ENCODE peak calls at places on chromosome 5, in ten cellular contexts. One of them, this sample, is unnamed.

GRCh38 chr5:39169081-39169480 is 50.3 kb downstream of the FYB1 start:
- DNase-seq in GM13977: no peak
- DNase-seq in smooth muscle cell of the brain vasculature: no peak
- DNase-seq in fibroblast of gingiva: peak
- DNase-seq in uterus: no peak
- DNase-seq in GM12891: no peak
- DNase-seq in fibroblast of pulmonary artery: peak
- DNase-seq in heart left ventricle: no peak
- DNase-seq in GM12865: no peak
- DNase-seq in iris pigment epithelial cell: peak
- DNase-seq in this sample: no peak

GRCh38 chr5:127941646-127942045 is 141.9 kb upstream of the SLC12A2 start:
- DNase-seq in GM13977: no peak
- DNase-seq in smooth muscle cell of the brain vasculature: no peak
- DNase-seq in fibroblast of gingiva: peak
- DNase-seq in uterus: no peak
- DNase-seq in GM12891: no peak
- DNase-seq in fibroblast of pulmonary artery: no peak
- DNase-seq in heart left ventricle: no peak
- DNase-seq in GM12865: no peak
- DNase-seq in iris pigment epithelial cell: peak
- DNase-seq in this sample: no peak

GRCh38 chr5:148125641-148126040 is 42.7 kb upstream of the SPINK14 start:
- DNase-seq in GM13977: no peak
- DNase-seq in smooth muscle cell of the brain vasculature: no peak
- DNase-seq in fibroblast of gingiva: no peak
- DNase-seq in uterus: no peak
- DNase-seq in GM12891: no peak
- DNase-seq in fibroblast of pulmonary artery: peak
- DNase-seq in heart left ventricle: no peak
- DNase-seq in GM12865: peak
- DNase-seq in iris pigment epithelial cell: peak
- DNase-seq in this sample: no peak

GRCh38 chr5:36683821-36684434 is 77.5 kb downstream of the SLC1A3 start:
- DNase-seq in GM13977: no peak
- DNase-seq in smooth muscle cell of the brain vasculature: no peak
- DNase-seq in fibroblast of gingiva: peak
- DNase-seq in uterus: no peak
- DNase-seq in GM12891: no peak
- DNase-seq in fibroblast of pulmonary artery: peak
- DNase-seq in heart left ventricle: peak
- DNase-seq in GM12865: no peak
- DNase-seq in iris pigment epithelial cell: no peak
- DNase-seq in this sample: no peak

GRCh38 chr5:135223404-135223803 is 175.6 kb downstream of the MACROH2A1 start:
- DNase-seq in GM13977: no peak
- DNase-seq in smooth muscle cell of the brain vasculature: no peak
- DNase-seq in fibroblast of gingiva: no peak
- DNase-seq in uterus: peak
- DNase-seq in GM12891: no peak
- DNase-seq in fibroblast of pulmonary artery: no peak
- DNase-seq in heart left ventricle: no peak
- DNase-seq in GM12865: no peak
- DNase-seq in iris pigment epithelial cell: no peak
- DNase-seq in this sample: peak

GRCh38 chr5:174339130-174339529 is 293.6 kb downstream of the NSG2 start:
- DNase-seq in GM13977: no peak
- DNase-seq in smooth muscle cell of the brain vasculature: no peak
- DNase-seq in fibroblast of gingiva: no peak
- DNase-seq in uterus: no peak
- DNase-seq in GM12891: no peak
- DNase-seq in fibroblast of pulmonary artery: no peak
- DNase-seq in heart left ventricle: no peak
- DNase-seq in GM12865: no peak
- DNase-seq in iris pigment epithelial cell: no peak
- DNase-seq in this sample: no peak

GRCh38 chr5:91281409-91281808 is 101.7 kb downstream of the ARRDC3 start:
- DNase-seq in GM13977: no peak
- DNase-seq in smooth muscle cell of the brain vasculature: no peak
- DNase-seq in fibroblast of gingiva: peak
- DNase-seq in uterus: no peak
- DNase-seq in GM12891: no peak
- DNase-seq in fibroblast of pulmonary artery: peak
- DNase-seq in heart left ventricle: no peak
- DNase-seq in GM12865: no peak
- DNase-seq in iris pigment epithelial cell: peak
- DNase-seq in this sample: no peak

GRCh38 chr5:146667633-146668032 is 151.6 kb upstream of the GPR151 start:
- DNase-seq in GM13977: no peak
- DNase-seq in smooth muscle cell of the brain vasculature: no peak
- DNase-seq in fibroblast of gingiva: no peak
- DNase-seq in uterus: peak
- DNase-seq in GM12891: no peak
- DNase-seq in fibroblast of pulmonary artery: peak
- DNase-seq in heart left ventricle: no peak
- DNase-seq in GM12865: no peak
- DNase-seq in iris pigment epithelial cell: peak
- DNase-seq in this sample: no peak

GRCh38 chr5:173798127-173798810 is 89.9 kb upstream of the CPEB4 start:
- DNase-seq in GM13977: no peak
- DNase-seq in smooth muscle cell of the brain vasculature: no peak
- DNase-seq in fibroblast of gingiva: no peak
- DNase-seq in uterus: no peak
- DNase-seq in GM12891: no peak
- DNase-seq in fibroblast of pulmonary artery: no peak
- DNase-seq in heart left ventricle: no peak
- DNase-seq in GM12865: no peak
- DNase-seq in iris pigment epithelial cell: no peak
- DNase-seq in this sample: no peak

This sample was measured in ureter.